ENCODE peak calls at places on chromosomes 7 and 10, in five cellular contexts. B is activated naive CD8-positive, alpha-beta T cell treated with anti-CD3 and anti-CD28 coated beads, Interleukin-2, amount 50 U/mL, for 24 hours; V is NCI-H1105 treated with DMSO at 0.1 percent for 48 hours; E is GM03348; R is body of pancreas. T is an unnamed sample.

GRCh38 chr7:115676707-115677106 is 353.9 kb downstream of the TFEC start:
- DNase-seq in V (no peak), E (no peak), B (no peak), R (no peak), T (no peak)

GRCh38 chr7:45889367-45890067 is 1.2 kb downstream of the IGFBP1 start:
- DNase-seq in B (no peak), V (no peak), E (no peak), R (no peak), T (peak; percentile 42)

GRCh38 chr7:47392241-47392759 is 189.6 kb downstream of the TNS3 start:
- DNase-seq in R (peak; percentile 68), B (no peak), V (no peak), E (peak; percentile 93), T (no peak)

GRCh38 chr7:102469972-102470825 is 5.4 kb downstream of the LRWD1 start:
- DNase-seq in R (no peak), E (no peak), V (no peak), B (no peak), T (no peak)

GRCh38 chr10:8811201-8811600 is 756.7 kb downstream of the GATA3 start:
- DNase-seq in B (no peak), E (no peak), R (no peak), V (no peak), T (no peak)

GRCh38 chr10:70622981-70623844 is 20.7 kb upstream of the PRF1 start:
- DNase-seq in E (peak; percentile 40), B (no peak), V (no peak), R (no peak), T (no peak)

GRCh38 chr10:121309164-121309563 is 289.1 kb downstream of the FGFR2 start:
- DNase-seq in E (no peak), B (no peak), R (no peak), V (no peak), T (no peak)

GRCh38 chr7:92727755-92728154 is 108.6 kb downstream of the CDK6 start:
- DNase-seq in B (no peak), V (no peak), E (no peak), R (no peak), T (no peak)

GRCh38 chr10:79069325-79070090 is 742 bp downstream of the ZMIZ1 start:
- DNase-seq in R (peak; percentile 55), E (peak; percentile 82), V (no peak), B (peak; percentile 56), T (peak; percentile 63)

GRCh38 chr10:131180941-131181855 is 130.3 kb downstream of the TCERG1L start:
- DNase-seq in B (no peak), R (no peak), V (no peak), E (no peak), T (no peak)

GRCh38 chr7:120554960-120555571 is 282.1 kb downstream of the KCND2 start:
- DNase-seq in R (peak; percentile 41), B (no peak), V (peak; percentile 58), E (peak; percentile 68), T (peak; percentile 65)